ENCODE peak calls at places on chromosomes 13 and 19, in seven cellular contexts. L is K562, B is H1, S is GM12878, G is SK-N-SH, X is HepG2, I is HCT116. Y is an unnamed sample.

GRCh38 chr13:24709186-24709913 is 29.1 kb downstream of the ATP12A start:
- DNase-seq in I (no peak), X (no peak), G (no peak), L (no peak), B (no peak), S (no peak), Y (no peak)

GRCh38 chr13:114063545-114064515 is 68.6 kb downstream of the RASA3 start:
- DNase-seq in I (no peak), B (no peak), G (peak; percentile 75), S (no peak), X (no peak), L (peak; percentile 31), Y (no peak)

GRCh38 chr19:17775245-17775927 is 19.6 kb upstream of the B3GNT3 start:
- DNase-seq in I (no peak), L (peak; percentile 71), X (peak; percentile 64), G (peak; percentile 76), B (peak; percentile 92), S (no peak), Y (no peak)

GRCh38 chr19:18942692-18943091 is 1.7 kb upstream of the HOMER3 start:
- DNase-seq in X (no peak), S (no peak), L (no peak), G (no peak), I (no peak), B (no peak), Y (no peak)

GRCh38 chr19:41699231-41699967 is 9.0 kb upstream of the CEACAM5 start:
- DNase-seq in I (no peak), B (no peak), G (no peak), X (no peak), L (no peak), S (no peak), Y (no peak)

GRCh38 chr19:8334458-8335342 is 8.4 kb downstream of the KANK3 start:
- DNase-seq in S (no peak), B (peak; percentile 83), I (peak; percentile 82), G (peak; percentile 86), L (peak; percentile 73), X (peak; percentile 27), Y (peak; percentile 91)

GRCh38 chr13:27079421-27079958 is 92.1 kb downstream of the USP12 start:
- DNase-seq in X (no peak), L (no peak), G (no peak), B (no peak), I (no peak), S (no peak), Y (no peak)

GRCh38 chr13:51916419-51916818 is 54.6 kb downstream of the CCDC70 start:
- DNase-seq in B (no peak), L (no peak), I (no peak), X (no peak), S (no peak), G (no peak), Y (no peak)

GRCh38 chr19:33496496-33496895 is 25.1 kb downstream of the PEPD start:
- DNase-seq in L (no peak), X (no peak), S (no peak), G (peak; percentile 27), B (no peak), I (no peak), Y (no peak)

GRCh38 chr19:1384478-1385110 is 887 bp downstream of the NDUFS7 start:
- DNase-seq in X (no peak), G (no peak), S (no peak), I (no peak), L (no peak), B (no peak), Y (no peak)

GRCh38 chr19:50427997-50428425 is 4.7 kb upstream of the MYBPC2 start:
- DNase-seq in G (no peak), B (peak; percentile 84), S (no peak), L (no peak), I (no peak), X (no peak), Y (no peak)

GRCh38 chr13:110162053-110162452 is 144.9 kb downstream of the COL4A1 start:
- DNase-seq in X (no peak), S (no peak), B (no peak), I (no peak), G (peak; percentile 45), L (no peak), Y (no peak)

GRCh38 chr19:11339254-11340098 is at the start of gene RAB3D:
- DNase-seq in G (peak; percentile 99), B (peak; percentile 94), S (peak; percentile 50), I (peak; percentile 63), L (peak; percentile 98), X (peak; percentile 71), Y (peak; percentile 84)

GRCh38 chr13:49248433-49249002 is 793 bp downstream of the CDADC1 start:
- DNase-seq in B (peak; percentile 46), I (no peak), S (no peak), X (peak; percentile 4), G (peak; percentile 8), L (no peak), Y (peak; percentile 7)

GRCh38 chr19:3954107-3954506 is 16.8 kb downstream of the DAPK3 start:
- DNase-seq in X (no peak), I (no peak), S (no peak), G (no peak), L (no peak), B (no peak), Y (no peak)

GRCh38 chr13:46229251-46229650 is 17.5 kb downstream of the LRRC63 start:
- DNase-seq in G (no peak), I (no peak), L (no peak), X (no peak), S (no peak), B (no peak), Y (peak; percentile 58)

GRCh38 chr13:44516771-44517170 is 59.4 kb downstream of the TSC22D1 start:
- DNase-seq in G (no peak), B (no peak), X (no peak), S (no peak), L (no peak), I (peak; percentile 13), Y (no peak)

GRCh38 chr13:23570099-23570926 is at the start of gene TNFRSF19:
- DNase-seq in I (no peak), L (no peak), B (no peak), X (peak; percentile 98), S (no peak), G (peak; percentile 80), Y (no peak)

GRCh38 chr19:33468361-33469170 is 53.0 kb downstream of the PEPD start:
- DNase-seq in B (no peak), G (no peak), L (no peak), I (no peak), X (no peak), S (no peak), Y (no peak)

GRCh38 chr19:12482505-12482886 is 2.1 kb downstream of the ZNF709 start:
- DNase-seq in S (peak; percentile 33), G (no peak), L (no peak), B (no peak), I (no peak), X (no peak), Y (no peak)

GRCh38 chr19:33883869-33884519 is 87.3 kb downstream of the KCTD15 start:
- DNase-seq in I (no peak), X (no peak), G (peak; percentile 80), B (peak; percentile 59), L (no peak), S (no peak), Y (no peak)

GRCh38 chr13:70849267-70849666 is 741.0 kb upstream of the KLHL1 start:
- DNase-seq in B (no peak), G (no peak), S (no peak), I (no peak), L (no peak), X (no peak), Y (no peak)

GRCh38 chr13:29125145-29125933 is 305.2 kb downstream of the MTUS2 start:
- DNase-seq in I (no peak), L (no peak), B (no peak), X (no peak), S (no peak), G (no peak), Y (no peak)

GRCh38 chr19:54478677-54479266 is 5.7 kb upstream of the CDC42EP5 start:
- DNase-seq in X (peak; percentile 59), L (peak; percentile 44), G (peak; percentile 57), S (no peak), B (peak; percentile 66), I (peak; percentile 53), Y (no peak)

GRCh38 chr13:105329359-105329758 is 1206.1 kb downstream of the EFNB2 start:
- DNase-seq in X (no peak), G (no peak), S (no peak), L (no peak), B (no peak), I (no peak), Y (no peak)
- TF ChIP-seq JUND in X (no peak), G (no peak), S (no peak), L (no peak), B (no peak), I (no peak), Y (no peak)

GRCh38 chr19:7109678-7110289 is 40.3 kb downstream of the ZNF557 start:
- DNase-seq in S (no peak), L (no peak), X (peak; percentile 11), B (peak; percentile 50), G (no peak), I (no peak), Y (no peak)
- TF ChIP-seq JUND in S (no peak), L (no peak), X (no peak), B (no peak), G (no peak), I (no peak), Y (no peak)

GRCh38 chr19:2475018-2475701 is 767 bp upstream of the GADD45B start:
- DNase-seq in G (peak; percentile 54), B (peak; percentile 76), X (no peak), S (no peak), L (peak; percentile 63), I (no peak), Y (no peak)

GRCh38 chr19:2474232-2475017 is 1.5 kb upstream of the GADD45B start:
- DNase-seq in S (no peak), X (peak; percentile 76), G (peak; percentile 95), B (peak; percentile 94), I (no peak), L (peak; percentile 88), Y (no peak)

GRCh38 chr19:2464389-2464788 is 7.6 kb upstream of the LMNB2 start:
- DNase-seq in B (no peak), I (no peak), L (no peak), S (no peak), X (no peak), G (no peak), Y (no peak)

DNA sequence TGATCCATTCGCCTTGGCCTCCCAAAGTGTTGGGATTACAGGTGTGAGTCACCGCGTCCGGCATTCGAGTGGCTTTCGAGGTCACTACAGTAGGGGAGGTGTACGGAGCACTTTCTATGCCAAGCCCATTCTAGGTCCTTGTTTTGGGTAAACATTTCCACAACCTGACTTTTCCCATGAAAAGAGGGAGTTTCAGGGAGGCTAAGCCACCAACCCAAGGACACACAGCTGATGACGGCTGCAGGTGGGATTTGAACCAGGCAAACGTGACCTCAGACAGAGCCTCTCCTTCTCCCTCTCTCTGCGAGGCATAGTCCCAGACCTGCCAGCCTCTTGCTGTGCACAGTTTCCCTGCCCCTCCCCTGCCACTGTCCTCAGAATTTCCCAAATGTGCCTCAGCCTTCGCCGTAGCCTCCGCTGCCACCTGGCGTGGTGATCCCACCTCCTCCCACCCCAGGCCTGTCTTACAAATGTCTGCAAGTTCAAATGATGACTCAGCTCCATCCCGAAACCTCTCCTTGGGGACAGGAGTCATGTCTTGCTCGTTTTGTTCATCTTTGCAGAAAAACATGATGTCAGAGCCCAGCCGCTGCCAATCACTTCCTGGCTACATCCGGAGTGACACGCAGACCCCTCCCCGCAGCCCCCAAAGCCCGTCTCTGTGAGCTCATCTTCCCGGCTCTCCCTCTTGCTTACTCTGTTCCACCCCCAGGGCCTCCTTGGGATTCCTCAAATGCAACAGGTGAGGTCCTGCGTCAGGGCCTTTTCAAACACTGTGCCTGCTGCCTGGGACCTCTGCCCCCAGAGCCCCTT is 6.6 kb upstream of the GADD45B start:
- DNase-seq in L (peak; percentile 59), G (no peak), S (no peak), I (peak; percentile 80), B (no peak), X (no peak), Y (no peak)
- TF ChIP-seq JUND in L (no peak), G (no peak), S (no peak), I (peak; percentile 39), B (no peak), X (peak; percentile 64), Y (no peak)

GRCh38 chr19:5053661-5054060 is 84.7 kb downstream of the KDM4B start:
- DNase-seq in S (no peak), L (no peak), X (no peak), G (no peak), B (no peak), I (no peak), Y (no peak)
- TF ChIP-seq JUND in S (no peak), L (no peak), X (no peak), G (no peak), B (no peak), I (no peak), Y (no peak)